ENCODE peak calls at places on chromosomes 5 and 9, in ten cellular contexts. One of them, this sample, is unnamed.
A peak's percentile ranks its signal among the peaks of the same experiment; 100 is the strongest.

GRCh38 chr5:122141751-122142150 is 12.4 kb downstream of the ZNF474 start:
- DNase-seq in GM23338: no peak
- DNase-seq in fibroblast of lung: no peak
- DNase-seq in dorsolateral prefrontal cortex: no peak
- DNase-seq in substantia nigra: no peak
- DNase-seq in left ventricle myocardium inferior: no peak
- DNase-seq in effector memory CD4-positive, alpha-beta T cell: no peak
- DNase-seq in ovary: no peak
- DNase-seq in CD4-positive, alpha-beta memory T cell: no peak
- DNase-seq in HCT116: no peak
- DNase-seq in this sample: no peak

GRCh38 chr5:28397502-28397941 is 1359.1 kb upstream of the CDH9 start:
- DNase-seq in CD4-positive, alpha-beta memory T cell: no peak
- DNase-seq in HCT116: no peak
- DNase-seq in left ventricle myocardium inferior: no peak
- DNase-seq in fibroblast of lung: no peak
- DNase-seq in ovary: no peak
- DNase-seq in effector memory CD4-positive, alpha-beta T cell: no peak
- DNase-seq in dorsolateral prefrontal cortex: no peak
- DNase-seq in GM23338: no peak
- DNase-seq in substantia nigra: no peak
- DNase-seq in this sample: no peak

GRCh38 chr9:38033956-38034355 is 35.1 kb downstream of the SHB start:
- DNase-seq in dorsolateral prefrontal cortex: no peak
- DNase-seq in fibroblast of lung: no peak
- DNase-seq in HCT116: no peak
- DNase-seq in ovary: no peak
- DNase-seq in substantia nigra: no peak
- DNase-seq in CD4-positive, alpha-beta memory T cell: no peak
- DNase-seq in effector memory CD4-positive, alpha-beta T cell: no peak
- DNase-seq in left ventricle myocardium inferior: no peak
- DNase-seq in GM23338: no peak
- DNase-seq in this sample: no peak

GRCh38 chr9:2427016-2427891 is 194.3 kb upstream of the VLDLR start:
- DNase-seq in dorsolateral prefrontal cortex: no peak
- DNase-seq in fibroblast of lung: no peak
- DNase-seq in substantia nigra: no peak
- DNase-seq in GM23338: no peak
- DNase-seq in effector memory CD4-positive, alpha-beta T cell: no peak
- DNase-seq in HCT116: no peak
- DNase-seq in ovary: no peak
- DNase-seq in left ventricle myocardium inferior: peak; percentile 56
- DNase-seq in CD4-positive, alpha-beta memory T cell: no peak
- DNase-seq in this sample: no peak

GRCh38 chr5:53406630-53407316 is 73.7 kb upstream of the FST start:
- DNase-seq in GM23338: no peak
- DNase-seq in substantia nigra: no peak
- DNase-seq in CD4-positive, alpha-beta memory T cell: no peak
- DNase-seq in ovary: no peak
- DNase-seq in HCT116: peak; percentile 33
- DNase-seq in left ventricle myocardium inferior: no peak
- DNase-seq in effector memory CD4-positive, alpha-beta T cell: no peak
- DNase-seq in dorsolateral prefrontal cortex: no peak
- DNase-seq in fibroblast of lung: peak; percentile 91
- DNase-seq in this sample: no peak

GRCh38 chr9:17793713-17794622 is 215.1 kb downstream of the SH3GL2 start:
- DNase-seq in HCT116: peak; percentile 6
- DNase-seq in left ventricle myocardium inferior: no peak
- DNase-seq in fibroblast of lung: no peak
- DNase-seq in dorsolateral prefrontal cortex: peak; percentile 54
- DNase-seq in ovary: no peak
- DNase-seq in GM23338: peak; percentile 21
- DNase-seq in substantia nigra: no peak
- DNase-seq in CD4-positive, alpha-beta memory T cell: no peak
- DNase-seq in effector memory CD4-positive, alpha-beta T cell: no peak
- DNase-seq in this sample: no peak

GRCh38 chr5:131641494-131641893 is 6.5 kb upstream of the RAPGEF6 start:
- DNase-seq in fibroblast of lung: no peak
- DNase-seq in effector memory CD4-positive, alpha-beta T cell: no peak
- DNase-seq in GM23338: no peak
- DNase-seq in HCT116: no peak
- DNase-seq in ovary: no peak
- DNase-seq in substantia nigra: no peak
- DNase-seq in left ventricle myocardium inferior: no peak
- DNase-seq in CD4-positive, alpha-beta memory T cell: no peak
- DNase-seq in dorsolateral prefrontal cortex: no peak
- DNase-seq in this sample: no peak

GRCh38 chr9:89183146-89183545 is 4.5 kb upstream of the SHC3 start:
- DNase-seq in ovary: no peak
- DNase-seq in substantia nigra: no peak
- DNase-seq in HCT116: no peak
- DNase-seq in left ventricle myocardium inferior: no peak
- DNase-seq in CD4-positive, alpha-beta memory T cell: no peak
- DNase-seq in fibroblast of lung: no peak
- DNase-seq in GM23338: no peak
- DNase-seq in effector memory CD4-positive, alpha-beta T cell: no peak
- DNase-seq in dorsolateral prefrontal cortex: no peak
- DNase-seq in this sample: no peak

GRCh38 chr5:133952729-133953567 is 15.5 kb downstream of the C5orf15 start:
- DNase-seq in HCT116: no peak
- DNase-seq in CD4-positive, alpha-beta memory T cell: no peak
- DNase-seq in ovary: peak; percentile 74
- DNase-seq in effector memory CD4-positive, alpha-beta T cell: no peak
- DNase-seq in fibroblast of lung: peak; percentile 99
- DNase-seq in substantia nigra: no peak
- DNase-seq in left ventricle myocardium inferior: peak; percentile 27
- DNase-seq in GM23338: no peak
- DNase-seq in dorsolateral prefrontal cortex: no peak
- DNase-seq in this sample: no peak

DNA sequence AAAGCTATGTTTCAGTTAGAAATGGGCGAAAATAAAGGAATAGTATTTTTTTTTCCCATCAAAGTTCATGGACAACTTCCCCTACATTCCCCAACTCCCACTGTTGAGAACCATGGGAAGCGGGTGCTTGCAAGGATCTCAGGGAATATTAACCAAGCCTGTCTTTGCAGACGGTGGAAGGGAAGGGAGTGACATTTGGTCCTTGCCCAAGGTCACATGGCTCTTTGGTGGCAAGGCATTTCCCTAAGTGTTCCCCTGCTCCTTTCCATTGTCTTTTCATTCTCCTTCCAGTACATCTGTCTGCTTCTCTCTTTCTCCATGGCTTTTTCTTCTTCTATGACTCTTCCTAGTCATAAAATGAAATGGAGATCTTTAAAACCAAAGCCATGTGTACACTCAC is 19.0 kb downstream of the C9orf57 start:
- DNase-seq in effector memory CD4-positive, alpha-beta T cell: no peak
- DNase-seq in CD4-positive, alpha-beta memory T cell: no peak
- DNase-seq in dorsolateral prefrontal cortex: no peak
- DNase-seq in substantia nigra: no peak
- DNase-seq in HCT116: no peak
- DNase-seq in GM23338: no peak
- DNase-seq in left ventricle myocardium inferior: no peak
- DNase-seq in fibroblast of lung: no peak
- DNase-seq in ovary: no peak
- DNase-seq in this sample: no peak
- H3K27ac ChIP-seq in effector memory CD4-positive, alpha-beta T cell: no peak overlapping the region
- H3K27ac ChIP-seq in CD4-positive, alpha-beta memory T cell: no peak overlapping the region
- H3K27ac ChIP-seq in dorsolateral prefrontal cortex: no peak overlapping the region
- H3K27ac ChIP-seq in substantia nigra: no peak overlapping the region
- H3K27ac ChIP-seq in HCT116: no peak overlapping the region
- H3K27ac ChIP-seq in GM23338: no peak overlapping the region
- H3K27ac ChIP-seq in left ventricle myocardium inferior: no peak overlapping the region
- H3K27ac ChIP-seq in fibroblast of lung: no peak overlapping the region
- H3K27ac ChIP-seq in ovary: no peak overlapping the region
- H3K27ac ChIP-seq in this sample: peak overlapping the region; percentile 22

GRCh38 chr5:73496984-73497457 is 1.2 kb upstream of the BTF3 start:
- DNase-seq in HCT116: peak; percentile 79
- DNase-seq in CD4-positive, alpha-beta memory T cell: no peak
- DNase-seq in ovary: no peak
- DNase-seq in left ventricle myocardium inferior: no peak
- DNase-seq in fibroblast of lung: peak; percentile 79
- DNase-seq in substantia nigra: no peak
- DNase-seq in dorsolateral prefrontal cortex: no peak
- DNase-seq in effector memory CD4-positive, alpha-beta T cell: no peak
- DNase-seq in GM23338: peak; percentile 53
- DNase-seq in this sample: no peak
- H3K27ac ChIP-seq in HCT116: peak overlapping the region; percentile 91
- H3K27ac ChIP-seq in CD4-positive, alpha-beta memory T cell: no peak overlapping the region
- H3K27ac ChIP-seq in ovary: peak overlapping the region; percentile 86
- H3K27ac ChIP-seq in left ventricle myocardium inferior: peak overlapping the region; percentile 91
- H3K27ac ChIP-seq in fibroblast of lung: no peak overlapping the region
- H3K27ac ChIP-seq in substantia nigra: no peak overlapping the region
- H3K27ac ChIP-seq in dorsolateral prefrontal cortex: no peak overlapping the region
- H3K27ac ChIP-seq in effector memory CD4-positive, alpha-beta T cell: no peak overlapping the region
- H3K27ac ChIP-seq in GM23338: peak overlapping the region; percentile 95
- H3K27ac ChIP-seq in this sample: peak overlapping the region; percentile 97

GRCh38 chr5:148398698-148399121 is 15.0 kb downstream of the FBXO38 start:
- DNase-seq in HCT116: no peak
- DNase-seq in dorsolateral prefrontal cortex: no peak
- DNase-seq in ovary: no peak
- DNase-seq in CD4-positive, alpha-beta memory T cell: no peak
- DNase-seq in GM23338: peak; percentile 62
- DNase-seq in substantia nigra: no peak
- DNase-seq in left ventricle myocardium inferior: no peak
- DNase-seq in fibroblast of lung: no peak
- DNase-seq in effector memory CD4-positive, alpha-beta T cell: no peak
- DNase-seq in this sample: no peak

GRCh38 chr5:148401604-148402003 is 17.8 kb downstream of the FBXO38 start:
- DNase-seq in GM23338: no peak
- DNase-seq in effector memory CD4-positive, alpha-beta T cell: no peak
- DNase-seq in substantia nigra: no peak
- DNase-seq in HCT116: no peak
- DNase-seq in left ventricle myocardium inferior: no peak
- DNase-seq in ovary: no peak
- DNase-seq in dorsolateral prefrontal cortex: no peak
- DNase-seq in CD4-positive, alpha-beta memory T cell: no peak
- DNase-seq in fibroblast of lung: peak; percentile 15
- DNase-seq in this sample: no peak

GRCh38 chr5:148394587-148395019 is 10.8 kb downstream of the FBXO38 start:
- DNase-seq in dorsolateral prefrontal cortex: no peak
- DNase-seq in HCT116: no peak
- DNase-seq in CD4-positive, alpha-beta memory T cell: no peak
- DNase-seq in ovary: no peak
- DNase-seq in substantia nigra: no peak
- DNase-seq in left ventricle myocardium inferior: no peak
- DNase-seq in GM23338: no peak
- DNase-seq in fibroblast of lung: no peak
- DNase-seq in effector memory CD4-positive, alpha-beta T cell: no peak
- DNase-seq in this sample: no peak

GRCh38 chr5:148395031-148395430 is 11.3 kb downstream of the FBXO38 start:
- DNase-seq in CD4-positive, alpha-beta memory T cell: no peak
- DNase-seq in fibroblast of lung: no peak
- DNase-seq in GM23338: no peak
- DNase-seq in substantia nigra: no peak
- DNase-seq in ovary: no peak
- DNase-seq in dorsolateral prefrontal cortex: no peak
- DNase-seq in HCT116: no peak
- DNase-seq in effector memory CD4-positive, alpha-beta T cell: no peak
- DNase-seq in left ventricle myocardium inferior: no peak
- DNase-seq in this sample: no peak

DNA sequence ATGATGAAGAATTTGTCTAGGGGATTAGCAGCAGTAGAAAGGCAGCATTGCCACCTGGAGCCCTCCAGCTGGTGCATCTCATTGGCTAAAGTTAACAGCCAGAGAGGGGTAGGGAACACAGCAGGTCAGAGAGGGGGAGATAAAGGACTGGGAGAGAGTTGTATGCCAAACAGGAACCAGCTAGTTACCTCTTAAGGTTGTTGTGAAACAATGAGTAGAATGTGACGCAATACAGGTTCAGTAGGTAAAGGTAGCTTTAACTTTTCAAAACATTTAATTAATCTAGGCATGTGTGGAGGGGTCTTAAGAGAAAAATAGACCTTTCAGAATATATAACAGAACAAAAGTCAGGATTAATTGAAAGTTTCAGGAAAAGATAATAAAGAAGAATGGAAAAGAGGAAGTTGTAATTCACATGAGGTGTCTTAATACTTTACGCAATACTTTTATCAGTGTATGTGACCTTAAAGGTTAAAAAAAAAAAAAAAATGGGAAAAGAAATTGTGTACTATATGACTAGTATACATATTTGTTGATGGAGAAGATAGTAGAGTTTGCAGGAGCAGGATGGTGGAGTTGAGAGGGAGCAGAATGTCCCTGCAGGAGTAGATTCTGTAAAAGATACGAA is 14.3 kb downstream of the FBXO38 start:
- DNase-seq in left ventricle myocardium inferior: no peak
- DNase-seq in CD4-positive, alpha-beta memory T cell: no peak
- DNase-seq in effector memory CD4-positive, alpha-beta T cell: no peak
- DNase-seq in substantia nigra: no peak
- DNase-seq in ovary: no peak
- DNase-seq in GM23338: peak; percentile 91
- DNase-seq in fibroblast of lung: no peak
- DNase-seq in dorsolateral prefrontal cortex: no peak
- DNase-seq in HCT116: no peak
- DNase-seq in this sample: no peak
- H3K27ac ChIP-seq in left ventricle myocardium inferior: no peak overlapping the region
- H3K27ac ChIP-seq in CD4-positive, alpha-beta memory T cell: no peak overlapping the region
- H3K27ac ChIP-seq in effector memory CD4-positive, alpha-beta T cell: no peak overlapping the region
- H3K27ac ChIP-seq in substantia nigra: no peak overlapping the region
- H3K27ac ChIP-seq in ovary: no peak overlapping the region
- H3K27ac ChIP-seq in GM23338: peak overlapping the region; percentile 81
- H3K27ac ChIP-seq in fibroblast of lung: no peak overlapping the region
- H3K27ac ChIP-seq in dorsolateral prefrontal cortex: no peak overlapping the region
- H3K27ac ChIP-seq in HCT116: no peak overlapping the region
- H3K27ac ChIP-seq in this sample: no peak overlapping the region

GRCh38 chr9:133372144-133372543 is 3.7 kb downstream of the SURF4 start:
- DNase-seq in HCT116: no peak
- DNase-seq in left ventricle myocardium inferior: no peak
- DNase-seq in ovary: no peak
- DNase-seq in effector memory CD4-positive, alpha-beta T cell: no peak
- DNase-seq in dorsolateral prefrontal cortex: no peak
- DNase-seq in GM23338: no peak
- DNase-seq in substantia nigra: no peak
- DNase-seq in fibroblast of lung: no peak
- DNase-seq in CD4-positive, alpha-beta memory T cell: no peak
- DNase-seq in this sample: no peak

GRCh38 chr9:133377721-133378216 is 1.6 kb downstream of the STKLD1 start:
- DNase-seq in GM23338: no peak
- DNase-seq in fibroblast of lung: no peak
- DNase-seq in CD4-positive, alpha-beta memory T cell: no peak
- DNase-seq in HCT116: no peak
- DNase-seq in effector memory CD4-positive, alpha-beta T cell: no peak
- DNase-seq in left ventricle myocardium inferior: no peak
- DNase-seq in dorsolateral prefrontal cortex: peak; percentile 39
- DNase-seq in substantia nigra: no peak
- DNase-seq in ovary: no peak
- DNase-seq in this sample: no peak

GRCh38 chr9:133375724-133376654 is at the start of the genes STKLD1 and SURF4:
- DNase-seq in ovary: peak; percentile 95
- DNase-seq in effector memory CD4-positive, alpha-beta T cell: peak; percentile 87
- DNase-seq in HCT116: peak; percentile 90
- DNase-seq in dorsolateral prefrontal cortex: peak; percentile 97
- DNase-seq in CD4-positive, alpha-beta memory T cell: peak; percentile 92
- DNase-seq in GM23338: peak; percentile 98
- DNase-seq in left ventricle myocardium inferior: peak; percentile 97
- DNase-seq in substantia nigra: peak; percentile 75
- DNase-seq in fibroblast of lung: peak; percentile 96
- DNase-seq in this sample: peak; percentile 90

GRCh38 chr9:133374612-133375115 is 1.2 kb downstream of the SURF4 start:
- DNase-seq in substantia nigra: no peak
- DNase-seq in fibroblast of lung: peak; percentile 60
- DNase-seq in effector memory CD4-positive, alpha-beta T cell: no peak
- DNase-seq in HCT116: no peak
- DNase-seq in CD4-positive, alpha-beta memory T cell: peak; percentile 40
- DNase-seq in dorsolateral prefrontal cortex: no peak
- DNase-seq in left ventricle myocardium inferior: no peak
- DNase-seq in ovary: no peak
- DNase-seq in GM23338: no peak
- DNase-seq in this sample: no peak

GRCh38 chr9:133375116-133375723 is 640 bp downstream of the SURF4 start:
- DNase-seq in GM23338: peak; percentile 47
- DNase-seq in left ventricle myocardium inferior: no peak
- DNase-seq in CD4-positive, alpha-beta memory T cell: no peak
- DNase-seq in fibroblast of lung: peak; percentile 44
- DNase-seq in dorsolateral prefrontal cortex: peak; percentile 46
- DNase-seq in HCT116: no peak
- DNase-seq in ovary: no peak
- DNase-seq in effector memory CD4-positive, alpha-beta T cell: no peak
- DNase-seq in substantia nigra: no peak
- DNase-seq in this sample: no peak
- H3K27ac ChIP-seq in GM23338: no peak overlapping the region
- H3K27ac ChIP-seq in left ventricle myocardium inferior: peak overlapping the region; percentile 97
- H3K27ac ChIP-seq in CD4-positive, alpha-beta memory T cell: peak overlapping the region; percentile 89
- H3K27ac ChIP-seq in fibroblast of lung: peak overlapping the region; percentile 98
- H3K27ac ChIP-seq in dorsolateral prefrontal cortex: peak overlapping the region; percentile 77
- H3K27ac ChIP-seq in HCT116: peak overlapping the region; percentile 91
- H3K27ac ChIP-seq in ovary: peak overlapping the region; percentile 91
- H3K27ac ChIP-seq in effector memory CD4-positive, alpha-beta T cell: peak overlapping the region; percentile 92
- H3K27ac ChIP-seq in substantia nigra: peak overlapping the region; percentile 76
- H3K27ac ChIP-seq in this sample: peak overlapping the region; percentile 97